ENCODE peak calls at places on chromosome 11, in seven cellular contexts. N, K, R, V, H, T and M are unnamed samples.

GRCh38 chr11:122149232-122149631 is 33.2 kb upstream of the BLID start:
- DNase-seq in R (no peak), N (no peak), T (no peak), V (no peak), K (no peak), H (no peak), M (no peak)

GRCh38 chr11:44611687-44612437 is 46.4 kb downstream of the CD82 start:
- DNase-seq in R (peak), T (peak), H (peak), N (no peak), K (no peak), V (no peak), M (no peak)

GRCh38 chr11:101974255-101974654 is 57.9 kb upstream of the ANGPTL5 start:
- DNase-seq in N (peak), V (peak), T (no peak), R (no peak), H (no peak), K (no peak), M (no peak)

GRCh38 chr11:2526808-2527381 is 82.1 kb downstream of the KCNQ1 start:
- DNase-seq in R (peak), T (peak), K (peak), N (no peak), V (peak), H (no peak), M (no peak)

GRCh38 chr11:111449696-111450479 is 62.3 kb downstream of the BTG4 start:
- DNase-seq in R (no peak), T (no peak), K (no peak), H (no peak), N (no peak), V (no peak), M (no peak)

GRCh38 chr11:14357843-14358728 is 897 bp downstream of the RRAS2 start:
- DNase-seq in R (peak), N (peak), V (peak), T (peak), H (peak), K (no peak), M (peak)

GRCh38 chr11:37747121-37747520 is 1149.1 kb upstream of the RAG2 start:
- DNase-seq in V (no peak), R (no peak), K (no peak), T (no peak), N (no peak), H (no peak), M (no peak)

GRCh38 chr11:117045196-117045595 is 53.0 kb downstream of the SIK3 start:
- DNase-seq in K (no peak), H (no peak), V (peak), N (peak), T (no peak), R (peak), M (no peak)

GRCh38 chr11:15912825-15913224 is 443.5 kb downstream of the SOX6 start:
- DNase-seq in V (no peak), H (no peak), T (no peak), N (no peak), R (no peak), K (no peak), M (no peak)

GRCh38 chr11:113411536-113411935 is 24.0 kb downstream of the ANKK1 start:
- DNase-seq in H (no peak), N (no peak), R (no peak), K (no peak), T (no peak), V (no peak), M (no peak)

GRCh38 chr11:100340416-100341323 is 346.4 kb upstream of the ARHGAP42 start:
- DNase-seq in H (no peak), N (no peak), R (no peak), K (no peak), T (no peak), V (no peak), M (no peak)